ENCODE peak calls at places on chromosomes 13 and 19, in ten cellular contexts. Q, G, V, D, C, Y, F, N, K and R are unnamed samples.

GRCh38 chr19:29714371-29714952 is 599 bp downstream of the C19orf12 start:
- DNase-seq in Q (peak), G (no peak), V (no peak), D (no peak), C (no peak), Y (no peak), F (no peak), N (no peak), K (no peak), R (no peak)

GRCh38 chr13:106916329-106916728 is 348.4 kb upstream of the ARGLU1 start:
- DNase-seq in Q (no peak), G (no peak), V (no peak), D (no peak), C (no peak), Y (no peak), F (no peak), N (no peak), K (no peak), R (peak)

GRCh38 chr13:95480131-95480545 is 72.4 kb upstream of the CLDN10 start:
- DNase-seq in Q (no peak), G (peak), V (no peak), D (peak), C (no peak), Y (no peak), F (no peak), N (no peak), K (no peak), R (no peak)

GRCh38 chr19:37304190-37304883 is 66.6 kb upstream of the ZNF527 start:
- DNase-seq in Q (no peak), G (no peak), V (no peak), D (peak), C (peak), Y (peak), F (peak), N (no peak), K (no peak), R (no peak)

GRCh38 chr13:44267203-44267602 is 106.4 kb upstream of the SERP2 start:
- DNase-seq in Q (no peak), G (no peak), V (no peak), D (no peak), C (no peak), Y (no peak), F (no peak), N (no peak), K (no peak), R (no peak)

GRCh38 chr13:110341445-110342247 is 34.6 kb downstream of the COL4A2 start:
- DNase-seq in Q (peak), G (no peak), V (no peak), D (no peak), C (peak), Y (no peak), F (peak), N (no peak), K (no peak), R (peak)

GRCh38 chr19:3206216-3206953 is 18.1 kb upstream of the CELF5 start:
- DNase-seq in Q (no peak), G (no peak), V (no peak), D (no peak), C (no peak), Y (no peak), F (no peak), N (no peak), K (no peak), R (no peak)

GRCh38 chr19:35090160-35090794 is 25.3 kb upstream of the FXYD3 start:
- DNase-seq in Q (peak), G (peak), V (no peak), D (peak), C (peak), Y (peak), F (no peak), N (peak), K (no peak), R (peak)

GRCh38 chr19:42207767-42208259 is 9.7 kb downstream of the DEDD2 start:
- DNase-seq in Q (peak), G (no peak), V (no peak), D (no peak), C (no peak), Y (no peak), F (no peak), N (no peak), K (peak), R (peak)

GRCh38 chr13:40352807-40353562 is 313.5 kb downstream of the FOXO1 start:
- DNase-seq in Q (no peak), G (peak), V (no peak), D (peak), C (peak), Y (peak), F (no peak), N (no peak), K (no peak), R (no peak)

GRCh38 chr13:114065141-114065925 is 67.1 kb downstream of the RASA3 start:
- DNase-seq in Q (peak), G (peak), V (peak), D (peak), C (peak), Y (peak), F (peak), N (peak), K (peak), R (peak)

GRCh38 chr13:74133657-74134201 is 475 bp downstream of the KLF12 start:
- DNase-seq in Q (peak), G (peak), V (peak), D (peak), C (peak), Y (peak), F (peak), N (no peak), K (peak), R (peak)

DNA sequence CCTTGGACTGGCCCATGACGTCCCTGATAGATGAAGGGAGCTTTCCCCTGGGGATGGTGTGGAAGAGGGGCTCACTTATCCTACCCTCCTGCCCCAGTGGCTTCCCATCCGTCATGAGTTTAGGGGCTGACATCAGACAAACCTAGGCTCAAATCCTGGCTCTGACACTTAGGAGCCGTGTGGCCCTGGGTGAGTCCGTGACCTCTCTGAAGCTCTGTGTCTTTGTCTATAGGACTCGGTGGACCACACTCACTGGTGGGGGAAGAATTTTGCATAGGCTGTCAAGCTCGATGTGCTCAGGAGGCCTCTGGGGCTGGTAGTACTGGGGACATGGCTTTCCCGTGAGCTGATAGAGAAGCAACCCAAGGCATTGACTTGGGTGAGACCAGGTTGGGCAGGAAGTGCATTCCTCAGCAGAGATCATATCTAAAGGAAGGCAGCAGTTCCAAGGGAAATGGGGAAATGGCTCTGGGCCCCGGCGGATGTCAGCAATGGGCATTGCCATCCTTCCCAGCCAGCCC is 17.4 kb upstream of the AP1M2 start:
- DNase-seq in Q (no peak), G (no peak), V (no peak), D (no peak), C (no peak), Y (no peak), F (peak), N (no peak), K (no peak), R (no peak)
- H3K4me3 ChIP-seq in Q (no peak), G (peak), V (no peak), D (peak), C (no peak), Y (no peak), F (no peak), N (no peak), K (no peak), R (no peak)

GRCh38 chr19:13796301-13797057 is 1.2 kb downstream of the ZSWIM4 start:
- DNase-seq in Q (peak), G (peak), V (no peak), D (peak), C (no peak), Y (peak), F (peak), N (no peak), K (peak), R (peak)
- TF ChIP-seq CTCF in Q (peak), G (no peak), V (no peak), D (no peak), C (peak), Y (peak), F (no peak), N (no peak), K (peak), R (peak)

GRCh38 chr19:32208060-32208459 is 137.3 kb upstream of the ZNF507 start:
- DNase-seq in Q (no peak), G (no peak), V (no peak), D (no peak), C (no peak), Y (no peak), F (no peak), N (no peak), K (no peak), R (no peak)
- H3K4me3 ChIP-seq in Q (no peak), G (no peak), V (no peak), D (no peak), C (no peak), Y (no peak), F (no peak), N (no peak), K (no peak), R (no peak)

GRCh38 chr19:18523841-18524240 is 2.0 kb upstream of the ELL start:
- DNase-seq in Q (no peak), G (no peak), V (no peak), D (no peak), C (no peak), Y (no peak), F (no peak), N (no peak), K (no peak), R (no peak)

GRCh38 chr19:18519962-18520847 is 1.7 kb downstream of the ELL start:
- DNase-seq in Q (peak), G (peak), V (no peak), D (peak), C (peak), Y (peak), F (peak), N (peak), K (peak), R (peak)

GRCh38 chr19:18520848-18521691 is 800 bp downstream of the ELL start:
- DNase-seq in Q (peak), G (peak), V (no peak), D (peak), C (peak), Y (peak), F (peak), N (no peak), K (no peak), R (no peak)

GRCh38 chr19:18521692-18522123 is at the start of gene ELL:
- DNase-seq in Q (no peak), G (no peak), V (no peak), D (no peak), C (no peak), Y (no peak), F (no peak), N (no peak), K (no peak), R (no peak)

DNA sequence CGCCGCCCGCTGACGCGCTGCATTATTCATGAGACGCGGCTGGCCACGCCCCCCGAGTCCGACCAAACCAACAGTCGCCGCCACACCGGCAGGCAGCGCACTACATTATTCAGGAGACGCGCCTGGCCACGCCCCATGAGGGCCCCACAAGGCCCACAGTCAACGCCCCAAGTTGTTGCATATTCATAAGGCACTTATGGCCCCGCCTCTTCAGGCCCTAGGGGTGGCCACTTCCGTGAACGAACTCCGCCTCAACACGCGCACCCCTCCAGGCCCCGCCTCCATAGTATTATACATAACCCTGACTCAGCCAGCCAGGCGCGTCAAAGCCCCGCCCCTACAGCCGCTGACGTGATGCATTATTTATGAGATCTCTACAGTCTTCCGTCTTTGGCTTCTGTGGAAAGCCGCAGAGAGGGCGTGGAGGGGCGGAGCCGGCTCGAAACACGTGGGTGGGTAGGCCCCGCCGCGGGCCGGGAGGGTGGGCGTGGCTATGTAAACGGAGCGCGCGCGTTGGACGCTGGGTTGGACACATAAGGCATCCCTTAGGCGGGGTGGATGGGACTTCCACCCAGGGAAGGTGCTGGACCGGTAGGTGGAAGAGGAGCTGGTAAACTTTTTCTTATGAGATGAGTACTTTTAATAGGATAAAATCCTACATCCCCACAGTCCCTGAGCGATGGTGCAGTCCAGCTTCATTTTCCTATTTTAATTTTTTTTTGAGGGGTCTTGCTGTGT is 423 bp upstream of the ELL start:
- DNase-seq in Q (peak), G (peak), V (peak), D (peak), C (peak), Y (peak), F (peak), N (peak), K (peak), R (peak)
- TF ChIP-seq CTCF in Q (no peak), G (no peak), V (peak), D (no peak), C (peak), Y (no peak), F (peak), N (no peak), K (no peak), R (peak)

GRCh38 chr19:6772866-6773322 is 386 bp downstream of the VAV1 start:
- DNase-seq in Q (no peak), G (no peak), V (no peak), D (no peak), C (no peak), Y (no peak), F (no peak), N (no peak), K (no peak), R (no peak)
- H3K4me3 ChIP-seq in Q (no peak), G (peak), V (peak), D (peak), C (no peak), Y (no peak), F (no peak), N (no peak), K (no peak), R (no peak)